ENCODE peak calls at places on chromosomes 16 and 17, in five cellular contexts. Z is stomach, W is psoas muscle, Q is uterus, V is gastrocnemius medialis. C is an unnamed sample.

GRCh38 chr16:5415123-5415522 is 317.5 kb upstream of the EEF2KMT start:
- DNase-seq in Z (no peak), W (no peak), Q (no peak), V (no peak), C (no peak)

GRCh38 chr16:19886061-19886792 is 1.6 kb upstream of the GPRC5B start:
- DNase-seq in Z (peak), W (peak), Q (peak), V (no peak), C (peak)

GRCh38 chr16:63447121-63447520 is 1410.9 kb upstream of the CDH8 start:
- DNase-seq in Z (no peak), W (no peak), Q (no peak), V (no peak), C (no peak)

GRCh38 chr16:67917140-67917851 is 14.4 kb downstream of the CTRL start:
- DNase-seq in Z (no peak), W (peak), Q (no peak), V (peak), C (no peak)

GRCh38 chr17:27362909-27363308 is 69.0 kb downstream of the WSB1 start:
- DNase-seq in Z (no peak), W (no peak), Q (no peak), V (no peak), C (no peak)

GRCh38 chr17:17300624-17301568 is 2.3 kb upstream of the NT5M start:
- DNase-seq in Z (peak), W (no peak), Q (peak), V (no peak), C (no peak)

GRCh38 chr17:31696184-31696602 is 162.9 kb downstream of the COPRS start:
- DNase-seq in Z (peak), W (peak), Q (peak), V (peak), C (peak)

GRCh38 chr16:61182416-61182815 is 853.8 kb downstream of the CDH8 start:
- DNase-seq in Z (no peak), W (no peak), Q (no peak), V (no peak), C (no peak)

GRCh38 chr17:2406903-2407790 is 6.3 kb upstream of the MNT start:
- DNase-seq in Z (peak), W (peak), Q (peak), V (peak), C (no peak)

GRCh38 chr17:32604966-32605365 is 118.2 kb downstream of the CDK5R1 start:
- DNase-seq in Z (no peak), W (no peak), Q (no peak), V (no peak), C (no peak)

GRCh38 chr16:47304563-47304962 is 156.3 kb downstream of the ITFG1 start:
- DNase-seq in Z (no peak), W (no peak), Q (no peak), V (no peak), C (no peak)

GRCh38 chr17:36592316-36592710 is 634 bp downstream of the DHRS11 start:
- DNase-seq in Z (no peak), W (peak), Q (no peak), V (no peak), C (no peak)

GRCh38 chr16:67169642-67170167 is 633 bp upstream of the NOL3 start:
- DNase-seq in Z (no peak), W (no peak), Q (no peak), V (no peak), C (no peak)

GRCh38 chr17:49315974-49316570 is 46.0 kb downstream of the ZNF652 start:
- DNase-seq in Z (no peak), W (no peak), Q (no peak), V (no peak), C (no peak)

GRCh38 chr16:49961087-49961486 is 63.9 kb upstream of the CNEP1R1 start:
- DNase-seq in Z (no peak), W (no peak), Q (no peak), V (no peak), C (peak)

GRCh38 chr17:39485555-39485954 is 24.3 kb downstream of the CDK12 start:
- DNase-seq in Z (no peak), W (no peak), Q (no peak), V (peak), C (no peak)

GRCh38 chr17:76562734-76563148 is 22.9 kb downstream of the PRCD start:
- DNase-seq in Z (no peak), W (no peak), Q (peak), V (peak), C (no peak)

GRCh38 chr16:82070656-82071369 is 35.8 kb downstream of the HSD17B2 start:
- DNase-seq in Z (no peak), W (no peak), Q (no peak), V (no peak), C (no peak)

GRCh38 chr17:53092072-53092471 is 730.7 kb upstream of the KIF2B start:
- DNase-seq in Z (no peak), W (no peak), Q (no peak), V (no peak), C (no peak)

GRCh38 chr16:50474138-50474537 is 74.1 kb upstream of the NKD1 start:
- DNase-seq in Z (no peak), W (no peak), Q (no peak), V (no peak), C (no peak)

GRCh38 chr17:47836601-47837000 is 4.5 kb downstream of the SCRN2 start:
- DNase-seq in Z (no peak), W (no peak), Q (no peak), V (no peak), C (no peak)

GRCh38 chr16:77660311-77660710 is 62.0 kb upstream of the NUDT7 start:
- DNase-seq in Z (no peak), W (no peak), Q (no peak), V (no peak), C (peak)

GRCh38 chr17:17420035-17420434 is 56.8 kb upstream of the MED9 start:
- DNase-seq in Z (no peak), W (peak), Q (peak), V (peak), C (no peak)

GRCh38 chr17:81552244-81553017 is at the start of gene FAAP100:
- DNase-seq in Z (peak), W (peak), Q (peak), V (peak), C (no peak)

GRCh38 chr16:59290718-59291117 is 556.6 kb upstream of the GOT2 start:
- DNase-seq in Z (no peak), W (no peak), Q (no peak), V (no peak), C (no peak)

GRCh38 chr16:64711596-64711995 is 410.3 kb downstream of the CDH11 start:
- DNase-seq in Z (no peak), W (no peak), Q (no peak), V (no peak), C (no peak)

GRCh38 chr17:21031756-21032396 is 10.9 kb downstream of the USP22 start:
- DNase-seq in Z (no peak), W (no peak), Q (no peak), V (no peak), C (no peak)
- H3K4me3 ChIP-seq in Z (no peak), W (no peak), Q (no peak), V (no peak), C (no peak)

GRCh38 chr16:9374076-9374475 is 282.6 kb downstream of the HAPSTR1 start:
- DNase-seq in Z (no peak), W (no peak), Q (no peak), V (no peak), C (no peak)

GRCh38 chr16:9378876-9379275 is 287.4 kb downstream of the HAPSTR1 start:
- DNase-seq in Z (no peak), W (no peak), Q (no peak), V (no peak), C (no peak)

GRCh38 chr16:9370071-9370491 is 278.6 kb downstream of the HAPSTR1 start:
- DNase-seq in Z (no peak), W (no peak), Q (peak), V (no peak), C (no peak)

GRCh38 chr16:9371713-9372448 is 280.4 kb downstream of the HAPSTR1 start:
- DNase-seq in Z (no peak), W (no peak), Q (no peak), V (no peak), C (no peak)

DNA sequence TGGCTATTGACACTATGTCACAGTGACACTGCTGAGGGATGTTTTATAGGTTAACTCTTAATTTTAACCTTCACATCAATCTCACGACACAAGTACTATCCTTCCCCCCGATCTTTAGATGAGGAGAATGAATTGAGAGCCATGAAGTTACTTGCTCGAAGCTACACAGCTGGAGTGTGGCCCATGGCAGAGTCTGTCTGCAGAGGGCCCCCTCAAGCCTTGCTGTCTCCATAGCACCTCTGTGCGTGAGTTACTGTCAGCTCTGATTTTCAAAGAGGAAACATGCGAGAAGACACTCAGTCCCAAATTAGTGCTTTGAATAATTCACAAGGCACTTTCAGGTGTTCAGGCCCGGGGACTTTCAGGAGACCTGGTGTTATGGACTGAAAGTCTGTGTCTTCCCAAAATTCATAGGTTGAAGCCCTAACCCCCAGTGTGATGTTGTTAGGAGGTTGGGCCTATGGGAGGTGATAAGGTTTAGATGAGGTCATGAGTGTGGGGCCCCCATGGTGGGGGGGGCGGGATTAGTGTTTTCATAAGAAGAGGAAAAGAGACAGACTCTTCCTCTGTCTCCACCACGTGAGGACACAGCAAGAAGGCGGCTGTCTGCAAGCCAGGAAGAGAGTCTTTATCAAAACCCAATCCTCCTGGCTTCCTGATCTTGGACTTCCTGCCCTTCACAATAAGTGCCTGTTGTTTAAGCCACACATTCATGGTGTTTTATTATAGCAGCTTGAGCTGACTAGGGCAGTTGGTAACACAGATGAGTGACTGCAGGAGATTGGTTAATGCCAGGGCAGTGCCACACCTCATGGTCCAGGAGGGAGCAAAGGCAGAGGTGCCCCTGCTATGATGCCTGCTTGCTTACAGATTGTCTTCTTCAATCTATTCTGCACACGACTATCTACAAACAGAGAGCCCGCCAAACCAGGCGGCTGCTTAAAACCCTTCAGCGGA is 281.8 kb downstream of the HAPSTR1 start:
- DNase-seq in Z (no peak), W (no peak), Q (no peak), V (no peak), C (no peak)
- TF ChIP-seq CTCF in Z (no peak), W (no peak), Q (no peak), V (no peak), C (no peak)

DNA sequence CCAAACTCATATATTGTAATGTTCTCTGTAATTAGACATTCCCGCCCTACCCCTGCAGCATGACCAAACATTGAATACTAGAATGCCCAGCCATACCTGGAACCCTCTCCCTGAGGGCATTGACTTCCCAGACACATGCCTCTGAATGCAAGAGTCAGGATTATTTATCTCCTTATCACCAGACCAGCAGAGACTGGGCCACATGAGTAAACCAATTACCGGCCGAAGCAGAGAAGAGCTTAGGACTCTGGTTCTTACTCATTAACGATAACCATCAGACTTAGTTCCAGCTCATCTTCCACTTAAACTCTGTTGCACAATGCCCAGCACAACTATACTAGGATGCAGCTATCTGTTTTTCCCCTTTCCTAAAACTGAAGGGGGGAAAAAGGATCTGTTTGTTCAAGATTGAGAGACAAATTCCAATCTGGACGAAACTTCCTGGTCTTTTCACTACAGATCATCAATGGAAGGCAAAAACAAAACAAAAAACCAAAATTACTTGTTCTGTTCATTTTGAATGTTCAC is 88.2 kb upstream of the CORO6 start:
- DNase-seq in Z (no peak), W (no peak), Q (no peak), V (peak), C (no peak)
- H3K4me3 ChIP-seq in Z (no peak), W (peak), Q (no peak), V (peak), C (no peak)

GRCh38 chr17:42282478-42283080 is 5.7 kb upstream of the STAT5A start:
- DNase-seq in Z (peak), W (peak), Q (no peak), V (no peak), C (no peak)
- TF ChIP-seq CTCF in Z (no peak), W (no peak), Q (no peak), V (no peak), C (no peak)

DNA sequence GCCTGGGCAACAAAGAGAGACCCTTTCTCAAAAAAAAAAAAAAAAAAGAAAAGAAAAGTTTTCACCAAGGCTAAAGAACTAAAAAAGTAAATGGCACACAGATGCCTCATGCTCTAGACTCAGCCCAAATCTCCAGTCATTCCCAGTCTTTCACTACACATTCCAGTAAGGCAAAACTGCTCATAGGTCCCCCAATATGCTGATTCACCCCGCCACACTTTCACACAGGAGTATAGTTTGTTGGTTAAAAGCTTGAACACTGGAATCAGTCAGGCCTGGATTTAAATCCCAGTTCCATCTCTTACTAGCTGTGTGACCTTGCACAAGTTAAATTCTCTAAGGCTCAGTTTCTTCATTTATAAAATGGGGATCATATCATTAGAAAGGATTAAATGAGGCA is 1.9 kb downstream of the PIGS start:
- DNase-seq in Z (no peak), W (no peak), Q (no peak), V (no peak), C (no peak)
- H3K4me3 ChIP-seq in Z (no peak), W (no peak), Q (no peak), V (no peak), C (peak)

DNA sequence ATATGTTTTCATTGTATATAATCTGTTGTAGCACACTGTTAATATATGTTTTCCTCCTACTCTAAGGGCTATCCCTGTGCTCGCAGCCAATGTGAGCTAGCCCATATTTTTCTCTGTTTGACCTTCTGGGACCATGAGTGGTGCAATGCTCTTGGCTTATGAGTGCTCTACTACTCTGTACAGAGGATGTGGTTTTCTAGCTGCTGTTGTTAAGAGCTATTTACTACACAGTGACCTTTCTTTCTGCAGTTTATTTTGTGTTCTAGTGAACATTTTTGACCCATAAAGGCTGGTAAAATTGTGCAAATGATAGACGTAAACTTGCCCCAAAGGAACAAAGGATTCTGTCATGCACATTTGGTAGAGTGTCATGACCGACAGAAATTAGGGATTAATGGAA is 84.1 kb upstream of the CPHXL start:
- DNase-seq in Z (no peak), W (no peak), Q (no peak), V (no peak), C (no peak)
- TF ChIP-seq CTCF in Z (no peak), W (no peak), Q (no peak), V (no peak), C (no peak)

DNA sequence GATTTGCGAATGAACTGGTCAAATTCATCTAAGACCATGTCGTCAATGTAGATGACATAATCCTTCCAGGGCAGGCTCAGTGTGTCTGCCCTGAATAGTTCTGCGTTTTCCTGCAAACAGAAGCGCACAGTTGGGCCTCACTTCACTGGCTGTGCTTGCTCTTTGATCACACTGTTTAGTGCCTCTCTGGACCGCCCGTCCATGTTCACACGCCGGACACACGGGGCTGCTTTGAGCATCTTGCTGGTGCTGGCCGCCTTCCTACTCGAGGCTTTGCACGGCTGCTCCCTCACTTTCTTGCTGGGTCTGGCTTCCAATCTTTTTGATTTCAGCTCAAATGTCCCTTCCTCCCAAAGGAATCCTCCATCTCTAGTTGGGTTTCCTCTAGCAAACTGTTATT is 37.4 kb downstream of the DNAH17 start:
- DNase-seq in Z (no peak), W (no peak), Q (no peak), V (no peak), C (no peak)
- H3K4me3 ChIP-seq in Z (no peak), W (no peak), Q (no peak), V (no peak), C (no peak)

DNA sequence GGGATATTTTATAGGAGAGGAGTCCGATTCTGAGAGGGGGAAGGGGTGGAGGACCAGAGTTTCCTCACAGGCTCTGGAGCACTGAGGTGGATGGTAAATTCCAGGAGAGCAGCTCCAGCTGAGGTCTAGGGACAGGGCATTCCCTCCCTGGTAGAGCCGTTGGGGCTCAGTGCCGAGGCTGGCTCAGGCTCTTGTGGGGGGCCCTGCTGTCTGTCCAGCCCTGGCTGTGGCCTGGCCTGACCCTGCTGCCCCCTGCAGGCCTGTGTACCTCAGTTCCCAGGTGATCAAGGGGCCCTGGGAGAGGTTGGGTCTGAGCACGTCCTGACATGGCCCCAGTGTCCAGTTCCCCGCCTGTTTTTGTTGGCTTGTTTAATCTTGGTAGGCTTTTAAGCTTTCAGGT is 16.8 kb downstream of the ZNF750 start:
- DNase-seq in Z (no peak), W (no peak), Q (no peak), V (no peak), C (no peak)
- TF ChIP-seq CTCF in Z (no peak), W (peak), Q (no peak), V (peak), C (peak)